ENCODE peak calls at places on chromosome 12, in five cellular contexts. W is RWPE1, F is lower lobe of right lung, L is brain microvascular endothelial cell, V is heart right ventricle. X is an unnamed sample.

GRCh38 chr12:879641-880040 is 69.9 kb downstream of the RAD52 start:
- DNase-seq in W (peak), V (no peak), L (peak), F (no peak), X (no peak)

GRCh38 chr12:75923964-75924666 is 107.5 kb downstream of the PHLDA1 start:
- DNase-seq in V (no peak), W (no peak), L (no peak), F (no peak), X (no peak)

GRCh38 chr12:130474599-130474998 is 136.9 kb downstream of the PIWIL1 start:
- DNase-seq in F (no peak), W (no peak), V (no peak), L (no peak), X (no peak)

GRCh38 chr12:10941916-10942607 is 3.0 kb upstream of the TAS2R14 start:
- DNase-seq in L (no peak), F (no peak), V (no peak), W (peak), X (no peak)

GRCh38 chr12:70660620-70661219 is 23.5 kb upstream of the PTPRB start:
- DNase-seq in F (no peak), W (peak), V (peak), L (peak), X (no peak)

GRCh38 chr12:70507442-70507841 is 129.8 kb downstream of the PTPRB start:
- DNase-seq in L (peak), V (no peak), F (no peak), W (no peak), X (no peak)

GRCh38 chr12:76226397-76226796 is 121.8 kb downstream of the BBS10 start:
- DNase-seq in L (peak), V (no peak), F (no peak), W (no peak), X (no peak)

GRCh38 chr12:117850048-117850447 is 118.7 kb downstream of the KSR2 start:
- DNase-seq in F (no peak), W (peak), L (peak), V (no peak), X (no peak)

GRCh38 chr12:109739747-109740693 is 26.4 kb downstream of the FAM222A start:
- DNase-seq in L (no peak), V (no peak), W (no peak), F (peak), X (no peak)

GRCh38 chr12:123444396-123445026 is 8.0 kb upstream of the RILPL2 start:
- DNase-seq in W (no peak), F (no peak), L (peak), V (no peak), X (no peak)

GRCh38 chr12:97308576-97309198 is 153.9 kb upstream of the RMST start:
- DNase-seq in L (peak), F (no peak), V (peak), W (peak), X (no peak)

GRCh38 chr12:58575281-58575680 is 345.0 kb downstream of the LRIG3 start:
- DNase-seq in V (no peak), F (no peak), W (no peak), L (peak), X (no peak)

GRCh38 chr12:70609739-70610491 is 27.3 kb downstream of the PTPRB start:
- DNase-seq in F (peak), L (no peak), V (peak), W (peak), X (no peak)

GRCh38 chr12:42538203-42538602 is 51.3 kb downstream of the PRICKLE1 start:
- DNase-seq in F (no peak), L (no peak), V (no peak), W (no peak), X (no peak)

GRCh38 chr12:50750366-50750765 is 13.5 kb upstream of the ATF1 start:
- DNase-seq in F (no peak), V (no peak), W (no peak), L (no peak), X (no peak)

GRCh38 chr12:67877697-67878096 is 111.5 kb upstream of the IFNG-AS1 start:
- DNase-seq in V (no peak), F (no peak), L (no peak), W (no peak), X (no peak)

GRCh38 chr12:90275088-90275487 is 566.5 kb upstream of the ATP2B1 start:
- DNase-seq in F (no peak), L (no peak), V (no peak), W (no peak), X (no peak)

GRCh38 chr12:111407371-111408115 is 1.8 kb downstream of the SH2B3 start:
- DNase-seq in L (no peak), W (no peak), V (no peak), F (no peak), X (no peak)

GRCh38 chr12:2811791-2812190 is 677 bp upstream of the ITFG2 start:
- DNase-seq in V (no peak), W (no peak), F (no peak), L (no peak), X (no peak)
- H3K27ac ChIP-seq in V (peak), W (no peak), F (peak), L (no peak), X (no peak)

DNA sequence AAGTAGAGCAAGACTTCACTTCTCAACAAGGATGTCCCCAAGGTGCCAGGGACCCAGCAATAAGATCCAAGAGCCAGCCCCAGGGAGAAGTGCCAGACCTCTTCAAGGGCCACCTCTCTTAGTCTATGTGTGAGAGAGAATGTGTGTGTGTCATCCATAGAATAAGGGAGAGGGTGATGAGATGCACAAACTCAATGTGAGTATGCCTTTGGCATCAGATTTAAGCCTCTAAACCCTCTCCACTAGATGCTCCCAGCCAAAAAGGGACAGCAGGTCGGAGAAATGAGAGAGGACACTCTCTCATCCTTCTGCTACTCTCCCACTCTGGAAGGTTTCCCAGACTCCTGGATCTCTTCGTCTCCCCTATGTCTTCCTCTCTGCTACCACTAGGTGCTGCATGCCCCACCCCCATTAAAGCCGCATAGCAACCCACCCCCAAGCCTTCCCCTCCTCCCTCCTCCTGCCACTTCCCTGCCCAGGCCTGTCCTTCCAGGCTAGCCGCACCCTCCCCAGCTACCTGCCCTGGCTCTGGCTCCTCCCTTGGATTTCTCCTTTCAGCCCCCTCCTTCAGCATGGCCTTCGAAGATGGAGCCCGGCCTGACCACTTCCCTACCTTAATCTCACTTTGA is 7.6 kb downstream of the RARG start:
- DNase-seq in W (peak), F (peak), L (no peak), V (no peak), X (peak)
- H3K27ac ChIP-seq in W (peak), F (peak), L (no peak), V (peak), X (peak)

GRCh38 chr12:52636189-52636588 is 15.8 kb downstream of the KRT2 start:
- DNase-seq in W (no peak), F (no peak), L (no peak), V (no peak), X (peak)
- H3K27ac ChIP-seq in W (no peak), F (no peak), L (no peak), V (no peak), X (no peak)

GRCh38 chr12:92134638-92135274 is 10.9 kb downstream of the BTG1 start:
- DNase-seq in L (no peak), W (peak), V (no peak), F (no peak), X (no peak)
- H3K27ac ChIP-seq in L (peak), W (no peak), V (peak), F (peak), X (peak)

DNA sequence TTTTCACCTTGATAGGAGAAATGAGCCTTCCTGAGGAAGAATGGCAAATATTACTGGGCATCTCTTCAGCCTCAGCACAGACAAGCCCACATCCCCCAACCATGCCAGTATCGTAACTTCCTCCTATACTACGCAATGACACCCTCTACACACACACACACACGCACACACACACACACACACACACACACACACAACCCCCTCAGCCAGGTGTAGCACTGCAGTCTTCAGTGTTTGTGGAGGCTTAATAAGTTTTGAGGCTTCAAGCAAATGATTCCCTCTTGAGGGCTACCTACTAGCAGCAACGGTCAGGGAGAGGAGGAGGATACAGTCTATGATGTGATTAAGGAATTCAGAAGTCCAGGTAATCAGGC is 1.6 kb downstream of the DGKA start:
- DNase-seq in W (no peak), V (peak), F (no peak), L (peak), X (no peak)
- H3K27ac ChIP-seq in W (peak), V (no peak), F (peak), L (no peak), X (peak)

GRCh38 chr12:124525455-124525854 is 42.0 kb downstream of the NCOR2 start:
- DNase-seq in L (no peak), V (no peak), F (no peak), W (no peak), X (no peak)
- H3K27ac ChIP-seq in L (no peak), V (no peak), F (no peak), W (peak), X (peak)

DNA sequence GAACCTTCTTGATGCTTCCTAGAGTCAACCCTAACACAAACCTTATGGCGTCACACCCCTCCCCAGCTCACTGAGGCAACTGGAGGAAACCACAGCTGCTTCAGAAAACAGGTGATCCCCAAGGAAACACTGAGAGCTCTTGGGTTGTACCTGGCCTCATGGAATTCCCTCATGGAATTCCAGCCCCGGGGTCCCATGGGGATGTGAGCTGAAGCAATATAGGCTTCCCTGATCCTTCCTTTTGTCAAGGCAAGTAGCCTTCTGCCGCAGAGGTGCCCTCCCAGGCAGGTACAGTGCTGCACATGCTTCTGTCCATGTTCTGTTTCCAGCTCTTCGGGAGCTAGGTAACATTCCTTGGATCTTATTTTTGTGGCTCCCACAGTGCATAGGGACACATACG is 47.3 kb downstream of the TSPAN11 start:
- DNase-seq in W (no peak), L (no peak), V (no peak), F (no peak), X (no peak)
- H3K27ac ChIP-seq in W (no peak), L (no peak), V (no peak), F (no peak), X (no peak)

GRCh38 chr12:88056571-88056970 is 27.4 kb upstream of the C12orf50 start:
- DNase-seq in W (no peak), V (no peak), L (no peak), F (no peak), X (no peak)
- H3K27ac ChIP-seq in W (no peak), V (no peak), L (no peak), F (no peak), X (no peak)

X was measured in coronary artery.